ENCODE peak calls at places on chromosomes 12 and 14, in five cellular contexts. X is A549; F is CD8-positive, alpha-beta memory T cell; V is naive thymus-derived CD4-positive, alpha-beta T cell; A is ascending aorta. U is an unnamed sample.

GRCh38 chr12:34598851-34599529 is 576.7 kb downstream of the ALG10 start:
- DNase-seq in X (no peak), F (no peak), V (no peak), A (no peak), U (no peak)

GRCh38 chr12:121133838-121134237 is 1.2 kb downstream of the P2RX7 start:
- DNase-seq in X (no peak), F (no peak), V (no peak), A (no peak), U (no peak)

GRCh38 chr12:130137141-130138018 is 24.9 kb upstream of the FZD10 start:
- DNase-seq in X (no peak), F (no peak), V (no peak), A (no peak), U (no peak)

GRCh38 chr14:76955575-76956252 is 72.8 kb downstream of the IRF2BPL start:
- DNase-seq in X (no peak), F (peak), V (peak), A (no peak), U (peak)

GRCh38 chr14:94342334-94342934 is 19.3 kb upstream of the SERPINA6 start:
- DNase-seq in X (peak), F (no peak), V (no peak), A (peak), U (no peak)

GRCh38 chr14:64915025-64915424 is 770 bp downstream of the CHURC1 start:
- DNase-seq in X (no peak), F (no peak), V (no peak), A (no peak), U (no peak)

GRCh38 chr12:124610629-124611558 is 43.5 kb upstream of the NCOR2 start:
- DNase-seq in X (no peak), F (no peak), V (no peak), A (no peak), U (no peak)

GRCh38 chr12:113268136-113268535 is 46.9 kb downstream of the TPCN1 start:
- DNase-seq in X (no peak), F (no peak), V (no peak), A (no peak), U (no peak)

GRCh38 chr14:39376671-39377403 is 55.4 kb downstream of the FBXO33 start:
- DNase-seq in X (no peak), F (no peak), V (no peak), A (no peak), U (no peak)

GRCh38 chr12:12979151-12979550 is 20.9 kb downstream of the HEBP1 start:
- DNase-seq in X (no peak), F (no peak), V (no peak), A (no peak), U (no peak)

GRCh38 chr12:4228122-4228580 is 45.4 kb upstream of the CCND2 start:
- DNase-seq in X (no peak), F (no peak), V (no peak), A (no peak), U (no peak)

GRCh38 chr14:64266206-64266605 is 28.0 kb downstream of the ESR2 start:
- DNase-seq in X (no peak), F (no peak), V (no peak), A (no peak), U (no peak)

GRCh38 chr14:37869633-37870032 is 274.2 kb downstream of the TTC6 start:
- DNase-seq in X (no peak), F (no peak), V (no peak), A (no peak), U (no peak)

GRCh38 chr12:52391618-52392002 is 6.2 kb upstream of the KRT84 start:
- DNase-seq in X (no peak), F (no peak), V (no peak), A (no peak), U (no peak)

DNA sequence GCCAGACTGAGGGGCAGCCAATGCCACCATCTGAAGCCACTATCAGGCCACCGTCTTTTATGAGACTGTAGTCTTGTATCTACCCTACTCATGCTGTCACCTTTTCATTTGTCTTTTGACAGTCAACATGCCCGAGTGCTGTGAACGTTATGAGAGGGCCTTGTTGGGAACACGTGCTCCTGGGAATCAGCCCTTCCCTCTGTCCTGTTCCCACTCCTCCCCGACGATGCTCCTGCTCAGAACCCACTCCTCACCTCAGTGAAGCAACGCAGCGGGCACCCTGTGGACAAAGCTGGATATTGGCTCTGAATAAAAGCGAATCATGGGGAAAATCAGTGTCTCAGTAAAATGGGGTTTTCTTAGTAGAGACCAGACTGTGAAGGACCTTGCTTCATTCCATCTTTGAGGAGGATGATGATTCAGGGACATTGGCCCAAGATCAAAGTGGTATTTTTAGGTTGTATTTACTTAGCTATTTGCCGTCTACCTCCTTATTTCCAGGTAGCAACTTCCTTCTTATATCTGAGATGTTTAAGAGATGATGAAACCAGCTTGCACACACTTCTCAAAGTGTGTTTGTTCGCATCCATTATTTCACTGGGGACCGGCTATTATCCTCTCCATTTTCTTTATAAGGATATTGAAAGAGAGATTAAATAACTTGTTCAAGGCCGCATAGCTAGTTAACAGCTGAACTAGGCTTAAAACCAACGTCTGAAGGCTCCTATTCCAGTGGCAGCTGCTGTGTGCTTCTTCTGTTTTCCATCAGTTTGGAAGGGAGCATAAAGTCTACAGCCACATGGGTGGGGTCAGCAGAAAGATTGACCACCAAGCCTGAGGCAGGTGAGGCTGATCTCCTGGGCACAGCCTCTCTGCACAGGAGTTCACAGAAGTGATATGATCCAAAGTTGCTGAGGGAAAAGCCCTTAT is 43.9 kb upstream of the CTDSP2 start:
- DNase-seq in X (no peak), F (no peak), V (no peak), A (no peak), U (no peak)
- H3K27ac ChIP-seq in X (peak), F (no peak), V (no peak), A (peak), U (no peak)

DNA sequence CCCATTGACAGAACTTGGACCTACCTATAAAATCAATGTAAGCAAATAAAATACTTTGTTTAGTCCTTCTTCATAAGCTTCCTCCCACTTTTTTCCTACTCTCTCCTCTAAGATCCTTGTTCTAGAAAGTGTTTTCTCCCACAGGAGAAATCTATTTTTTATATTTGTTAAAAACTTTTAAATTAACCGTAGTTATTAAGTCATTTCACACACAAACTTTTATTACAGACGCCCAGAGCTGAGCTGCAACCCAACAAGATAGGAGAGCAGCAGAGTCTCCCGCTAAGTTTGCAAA is 27.7 kb downstream of the DAD1 start:
- DNase-seq in X (no peak), F (no peak), V (no peak), A (no peak), U (no peak)
- H3K27ac ChIP-seq in X (no peak), F (peak), V (peak), A (no peak), U (peak)

GRCh38 chr14:79965896-79966295 is 245.4 kb downstream of the DIO2 start:
- DNase-seq in X (no peak), F (no peak), V (no peak), A (no peak), U (no peak)

GRCh38 chr14:79971330-79971729 is 240.0 kb downstream of the DIO2 start:
- DNase-seq in X (no peak), F (no peak), V (no peak), A (no peak), U (no peak)

GRCh38 chr14:79972230-79972629 is 239.1 kb downstream of the DIO2 start:
- DNase-seq in X (no peak), F (no peak), V (no peak), A (no peak), U (no peak)

GRCh38 chr14:79967453-79967852 is 243.9 kb downstream of the DIO2 start:
- DNase-seq in X (no peak), F (no peak), V (no peak), A (no peak), U (no peak)

GRCh38 chr14:79967001-79967400 is 244.3 kb downstream of the DIO2 start:
- DNase-seq in X (no peak), F (no peak), V (no peak), A (no peak), U (no peak)
- H3K27ac ChIP-seq in X (no peak), F (no peak), V (no peak), A (no peak), U (no peak)

DNA sequence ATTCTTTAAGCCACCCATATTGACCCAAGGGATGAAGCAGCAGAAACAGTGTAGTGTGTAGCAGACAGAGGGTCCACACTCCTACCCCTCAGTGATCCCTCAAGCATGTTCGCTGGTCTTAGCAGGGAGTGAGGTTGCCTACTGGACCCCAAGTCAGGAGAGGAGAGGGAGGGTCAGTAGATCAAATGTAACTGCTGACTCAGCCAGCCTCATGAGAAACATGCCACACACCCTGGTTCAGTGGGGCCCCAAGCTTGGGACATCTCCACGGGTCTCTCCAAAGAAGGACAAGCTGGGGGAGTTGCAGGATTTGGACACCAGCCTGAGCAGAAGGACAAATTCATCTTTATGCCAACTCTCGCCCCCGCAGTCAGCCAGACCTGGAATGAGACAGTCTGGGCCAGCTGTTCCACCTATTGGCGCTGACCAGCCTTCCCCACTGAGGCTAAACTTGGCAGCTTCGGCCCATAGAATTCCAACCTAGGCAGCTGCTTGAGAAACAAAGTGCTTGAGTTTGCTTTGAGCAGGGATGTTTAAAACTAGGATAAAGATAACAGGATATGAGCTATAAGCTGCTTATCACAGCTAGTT is 66.0 kb upstream of the ACTN1 start:
- DNase-seq in X (no peak), F (no peak), V (no peak), A (no peak), U (no peak)
- H3K27ac ChIP-seq in X (no peak), F (no peak), V (no peak), A (peak), U (no peak)

GRCh38 chr12:19707948-19708409 is 268.7 kb downstream of the AEBP2 start:
- DNase-seq in X (no peak), F (no peak), V (no peak), A (no peak), U (no peak)

GRCh38 chr12:19706936-19707335 is 267.6 kb downstream of the AEBP2 start:
- DNase-seq in X (no peak), F (no peak), V (no peak), A (no peak), U (no peak)

GRCh38 chr12:19709889-19710288 is 270.6 kb downstream of the AEBP2 start:
- DNase-seq in X (no peak), F (no peak), V (no peak), A (no peak), U (no peak)

GRCh38 chr12:19712041-19712440 is 272.7 kb downstream of the AEBP2 start:
- DNase-seq in X (peak), F (no peak), V (no peak), A (no peak), U (no peak)

DNA sequence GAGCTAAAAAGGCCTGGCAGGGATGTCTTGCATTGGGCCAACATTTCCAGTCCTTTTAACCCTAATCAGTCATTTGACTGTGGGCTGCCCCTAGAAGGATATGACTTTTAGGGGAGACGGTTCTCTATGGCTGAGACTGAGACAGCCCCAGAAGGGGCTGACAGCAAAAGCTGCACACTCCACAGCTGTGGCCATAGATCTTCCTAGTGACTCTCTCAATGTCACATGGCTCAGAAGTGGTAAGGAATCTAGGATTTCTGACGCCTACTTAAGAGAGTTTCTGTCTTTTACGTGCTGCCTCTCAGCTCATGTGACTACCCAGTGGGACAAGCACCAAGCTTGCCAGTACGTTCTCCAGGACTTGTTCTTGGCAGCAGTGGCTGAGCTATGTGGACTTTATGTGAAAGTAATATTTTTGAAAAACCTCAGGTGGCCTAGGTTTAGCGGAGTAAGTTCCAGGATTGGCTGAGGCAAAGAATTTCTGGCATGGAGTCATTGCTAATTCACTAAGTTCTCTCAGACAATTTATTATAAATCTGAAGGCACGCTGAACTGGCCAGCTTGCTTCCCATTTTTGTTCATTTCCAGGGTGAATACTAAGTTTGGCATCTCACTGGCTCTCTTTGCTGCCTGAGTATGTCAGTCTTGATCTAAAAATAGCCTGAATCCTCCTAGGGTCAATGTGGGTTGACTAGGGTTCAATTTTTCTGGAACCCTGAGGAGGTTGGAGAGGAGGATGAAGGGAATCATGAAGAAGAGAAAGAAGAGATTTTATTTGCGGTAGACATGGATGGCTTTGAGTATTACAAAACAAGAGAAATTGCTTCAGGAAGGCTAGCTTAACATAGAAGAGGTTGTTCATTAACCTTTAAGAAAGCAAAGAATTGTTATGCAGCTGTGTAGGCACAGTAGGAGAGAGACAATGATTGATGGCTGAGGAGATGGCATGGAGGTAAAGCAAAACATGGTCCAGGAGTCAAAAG is 271.8 kb downstream of the AEBP2 start:
- DNase-seq in X (peak), F (no peak), V (no peak), A (peak), U (no peak)
- H3K27ac ChIP-seq in X (peak), F (no peak), V (no peak), A (peak), U (no peak)

DNA sequence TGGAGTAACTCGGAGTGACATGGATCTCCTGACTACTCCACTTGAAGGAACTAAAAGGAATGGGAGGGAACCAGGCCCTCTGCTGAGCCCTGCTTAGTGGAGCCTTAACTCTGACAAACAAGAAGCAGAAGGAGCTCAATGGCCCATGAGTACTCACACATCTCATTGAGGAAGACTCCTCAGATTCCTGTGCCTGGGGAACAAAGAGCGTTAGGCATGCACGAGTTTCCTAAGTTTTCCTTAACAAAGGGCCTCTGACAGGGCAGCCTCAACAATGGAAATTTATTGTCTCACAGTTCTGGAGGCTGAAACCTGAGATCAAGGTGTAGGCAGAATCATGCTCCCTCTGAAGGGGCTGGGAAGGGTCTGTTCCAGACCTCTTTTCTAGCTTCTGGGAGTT is 185.7 kb upstream of the NTF3 start:
- DNase-seq in X (no peak), F (no peak), V (no peak), A (no peak), U (no peak)
- H3K27ac ChIP-seq in X (no peak), F (no peak), V (no peak), A (no peak), U (no peak)